ENCODE peak calls at places on chromosomes 12 and 14, in seven cellular contexts. N is IMR-90, Y is H9, U is mesenchymal stem cell, P is neuronal stem cell, H is H1, E is trophoblast cell. L is an unnamed sample. For H3K4me1, the result is how much of the 10 kb centered on the place peaks cover.

GRCh38 chr14:55451398-55451797 is 11.0 kb upstream of the TBPL2 start:
- DNase-seq in N (peak), Y (no peak), U (no peak), P (no peak), H (peak), E (no peak), L (no peak)

GRCh38 chr14:31884776-31885379 is 192.2 kb upstream of the ARHGAP5 start:
- DNase-seq in N (peak), Y (no peak), U (no peak), P (no peak), H (no peak), E (no peak), L (peak)

GRCh38 chr14:105582639-105583038 is 56.3 kb downstream of the TMEM121 start:
- DNase-seq in N (peak), Y (peak), U (no peak), P (no peak), H (no peak), E (no peak), L (peak)

GRCh38 chr12:753401-754237 is 1.2 kb downstream of the WNK1 start:
- DNase-seq in N (no peak), Y (peak), U (peak), P (no peak), H (peak), E (no peak), L (peak)

GRCh38 chr14:36661506-36662257 is at the start of gene PAX9:
- DNase-seq in N (peak), Y (peak), U (peak), P (peak), H (peak), E (peak), L (peak)

GRCh38 chr12:40031965-40032364 is 73.9 kb downstream of the SLC2A13 start:
- DNase-seq in N (no peak), Y (no peak), U (no peak), P (no peak), H (no peak), E (peak), L (no peak)

GRCh38 chr14:39342768-39343167 is 89.5 kb downstream of the FBXO33 start:
- DNase-seq in N (no peak), Y (no peak), U (no peak), P (no peak), H (no peak), E (no peak), L (no peak)

GRCh38 chr14:22871200-22871961 is at the start of gene LRP10:
- DNase-seq in N (peak), Y (peak), U (peak), P (peak), H (peak), E (peak), L (peak)

GRCh38 chr14:84527706-84528105 is 1002.2 kb upstream of the FLRT2 start:
- DNase-seq in N (no peak), Y (no peak), U (no peak), P (no peak), H (no peak), E (no peak), L (no peak)

GRCh38 chr12:62761658-62762057 is 173.3 kb downstream of the PPM1H start:
- DNase-seq in N (no peak), Y (no peak), U (peak), P (no peak), H (no peak), E (no peak), L (no peak)

GRCh38 chr12:113119980-113120669 is 15.4 kb downstream of the RASAL1 start:
- DNase-seq in N (no peak), Y (no peak), U (no peak), P (no peak), H (no peak), E (no peak), L (peak)

GRCh38 chr14:24633353-24633752 is 637 bp downstream of the GZMB start:
- DNase-seq in N (no peak), Y (no peak), U (no peak), P (no peak), H (no peak), E (no peak), L (no peak)

GRCh38 chr12:132955094-132955932 is 793 bp downstream of the ZNF605 start:
- DNase-seq in N (peak), Y (peak), U (peak), P (peak), H (peak), E (peak), L (peak)

GRCh38 chr14:65103150-65103760 is 938 bp upstream of the MAX start:
- DNase-seq in N (peak), Y (no peak), U (peak), P (no peak), H (no peak), E (no peak), L (peak)

GRCh38 chr12:499837-500458 is 40.2 kb downstream of the B4GALNT3 start:
- DNase-seq in N (no peak), Y (peak), U (no peak), P (no peak), H (no peak), E (no peak), L (no peak)

GRCh38 chr12:81998761-81999378 is 239.7 kb upstream of the PPFIA2 start:
- DNase-seq in N (no peak), Y (no peak), U (no peak), P (no peak), H (no peak), E (no peak), L (no peak)

GRCh38 chr14:72744416-72745120 is 149.3 kb downstream of the DPF3 start:
- DNase-seq in N (no peak), Y (no peak), U (no peak), P (no peak), H (peak), E (no peak), L (no peak)

GRCh38 chr14:63164108-63164683 is 40.0 kb upstream of the RHOJ start:
- DNase-seq in N (no peak), Y (no peak), U (no peak), P (no peak), H (no peak), E (no peak), L (no peak)

GRCh38 chr14:25400607-25401206 is 350.8 kb upstream of the STXBP6 start:
- DNase-seq in N (peak), Y (peak), U (peak), P (peak), H (peak), E (no peak), L (peak)

GRCh38 chr14:85333313-85333712 is 196.6 kb upstream of the FLRT2 start:
- DNase-seq in N (peak), Y (no peak), U (peak), P (no peak), H (no peak), E (no peak), L (peak)

GRCh38 chr14:22472935-22473854 is 115.8 kb downstream of the DAD1 start:
- DNase-seq in N (peak), Y (peak), U (peak), P (peak), H (peak), E (peak), L (peak)

GRCh38 chr12:123940627-123940966 is 32.0 kb downstream of the CCDC92 start:
- DNase-seq in N (no peak), Y (no peak), U (no peak), P (no peak), H (no peak), E (no peak), L (no peak)

GRCh38 chr14:39492267-39492666 is 60.0 kb upstream of the FBXO33 start:
- DNase-seq in N (peak), Y (no peak), U (peak), P (no peak), H (no peak), E (no peak), L (peak)

GRCh38 chr12:52139579-52140062 is 52.2 kb downstream of the KRT80 start:
- DNase-seq in N (peak), Y (peak), U (no peak), P (no peak), H (peak), E (peak), L (peak)

GRCh38 chr14:105902131-105902898 is 375.9 kb downstream of the TMEM121 start:
- DNase-seq in N (no peak), Y (no peak), U (no peak), P (no peak), H (no peak), E (no peak), L (no peak)

GRCh38 chr12:56271031-56271430 is 4.3 kb downstream of the COQ10A start:
- DNase-seq in N (peak), Y (no peak), U (peak), P (no peak), H (no peak), E (no peak), L (peak)

GRCh38 chr12:20028033-20028432 is 340.3 kb upstream of the PDE3A start:
- DNase-seq in N (no peak), Y (no peak), U (no peak), P (no peak), H (no peak), E (no peak), L (no peak)

GRCh38 chr12:47808574-47809380 is 10.9 kb downstream of the HDAC7 start:
- DNase-seq in N (peak), Y (no peak), U (peak), P (no peak), H (no peak), E (no peak), L (peak)

GRCh38 chr14:59454131-59454530 is 11.0 kb downstream of the GPR135 start:
- DNase-seq in N (peak), Y (no peak), U (peak), P (no peak), H (no peak), E (no peak), L (no peak)

GRCh38 chr14:39232554-39233415 is 930 bp upstream of the MIA2 start:
- DNase-seq in N (peak), Y (no peak), U (peak), P (no peak), H (no peak), E (no peak), L (no peak)

GRCh38 chr12:117155278-117156060 is 34.8 kb downstream of the FBXO21 start:
- DNase-seq in N (peak), Y (peak), U (peak), P (peak), H (peak), E (peak), L (peak)

GRCh38 chr14:74650927-74651686 is 39.1 kb upstream of the LTBP2 start:
- DNase-seq in N (no peak), Y (no peak), U (no peak), P (no peak), H (no peak), E (no peak), L (no peak)

GRCh38 chr14:82387699-82388098 is 854.0 kb upstream of the SEL1L start:
- DNase-seq in N (no peak), Y (no peak), U (no peak), P (no peak), H (no peak), E (no peak), L (no peak)

GRCh38 chr14:31025335-31026075 is at the start of gene AP4S1:
- DNase-seq in N (no peak), Y (peak), U (peak), P (peak), H (peak), E (no peak), L (peak)

GRCh38 chr12:65840793-65841670 is 16.7 kb downstream of the HMGA2 start:
- DNase-seq in N (no peak), Y (peak), U (no peak), P (no peak), H (no peak), E (no peak), L (peak)

GRCh38 chr14:26199599-26200370 is 398.0 kb downstream of the NOVA1 start:
- DNase-seq in N (no peak), Y (no peak), U (peak), P (peak), H (no peak), E (no peak), L (peak)

GRCh38 chr12:95549392-95550084 is 1.7 kb downstream of the USP44 start:
- DNase-seq in N (no peak), Y (peak), U (no peak), P (no peak), H (no peak), E (no peak), L (peak)

GRCh38 chr14:22664261-22664660 is 20.1 kb upstream of the OR6J1 start:
- DNase-seq in N (no peak), Y (no peak), U (peak), P (no peak), H (no peak), E (no peak), L (peak)

GRCh38 chr12:5123921-5124320 is 80.2 kb downstream of the KCNA5 start:
- DNase-seq in N (peak), Y (no peak), U (no peak), P (no peak), H (no peak), E (peak), L (no peak)

DNA sequence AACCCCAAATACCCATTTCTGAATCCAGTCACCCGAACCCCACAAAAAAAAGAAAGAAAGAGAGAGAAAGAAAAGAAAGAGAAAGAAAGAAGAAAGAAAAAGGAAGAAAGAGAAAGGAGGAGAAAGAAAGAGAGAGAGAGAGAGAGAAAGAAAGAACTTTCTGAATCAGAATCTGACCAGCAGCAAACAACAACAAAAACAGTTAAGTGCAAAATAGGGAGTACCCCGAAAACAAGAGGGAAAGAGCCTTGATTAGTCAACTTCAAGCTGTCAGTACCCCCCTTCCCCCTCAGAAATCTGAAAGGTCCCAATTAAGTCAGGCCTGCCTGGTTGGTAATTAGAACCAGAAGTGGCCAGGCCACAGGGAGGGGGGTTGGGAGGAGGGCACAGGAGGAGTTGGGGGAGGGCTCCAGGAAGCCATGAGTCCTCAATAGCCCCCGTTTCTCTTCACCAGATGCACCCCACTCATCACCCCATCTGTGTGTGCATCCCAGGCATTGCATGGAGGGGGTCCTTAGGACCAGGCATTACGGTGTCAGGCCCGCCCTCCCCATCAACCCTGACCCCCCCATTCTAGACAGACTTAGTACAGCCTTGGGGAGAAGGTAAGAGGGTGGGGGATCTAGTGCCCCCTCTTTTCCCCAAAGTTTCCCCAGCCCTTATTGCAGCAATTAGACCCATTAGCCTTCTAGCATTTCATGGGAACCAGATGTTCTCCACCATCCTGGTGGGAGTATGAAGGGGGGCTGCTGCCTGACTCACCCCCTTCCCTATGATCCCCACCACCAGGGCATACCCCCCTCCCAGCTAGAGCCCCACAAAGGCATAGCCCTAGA is 9.6 kb downstream of the RARG start:
- DNase-seq in N (no peak), Y (no peak), U (no peak), P (no peak), H (no peak), E (no peak), L (no peak)
- H3K4me1 ChIP-seq in N (under half), Y (under half), U (under half), P (half or more), H (half or more), E (under half), L (under half)

GRCh38 chr12:7403466-7403865 is 40.5 kb downstream of the CD163L1 start:
- DNase-seq in N (peak), Y (no peak), U (no peak), P (no peak), H (no peak), E (no peak), L (no peak)
- H2AK5ac ChIP-seq in N (no peak), Y (no peak), U (no peak), P (no peak), H (no peak), E (no peak), L (no peak)

DNA sequence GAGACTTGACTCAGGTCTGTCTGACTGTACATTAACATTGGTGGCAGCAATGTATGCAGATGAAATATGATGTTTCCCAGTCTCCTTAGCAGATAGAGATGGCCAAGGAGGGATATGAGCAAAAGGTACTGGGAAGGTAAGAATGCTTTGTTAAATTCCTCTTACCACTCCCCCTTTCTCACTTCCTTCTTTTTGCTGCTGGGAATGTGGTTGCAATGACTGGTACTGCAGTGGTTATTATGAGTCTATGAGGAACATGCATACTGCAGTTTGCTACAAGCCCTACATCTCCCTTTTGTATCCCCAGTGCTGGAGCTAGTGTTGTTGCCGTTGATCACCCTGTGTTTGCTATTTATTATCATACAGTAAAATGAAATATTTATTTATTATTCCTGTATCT is 35.9 kb downstream of the ALDH1L2 start:
- DNase-seq in N (no peak), Y (no peak), U (no peak), P (no peak), H (no peak), E (no peak), L (no peak)
- H3K4me1 ChIP-seq in N (under half), Y (under half), U (under half), P (under half), H (under half), E (under half), L (under half)

GRCh38 chr12:22310276-22310675 is 24.2 kb downstream of the ST8SIA1 start:
- DNase-seq in N (no peak), Y (no peak), U (no peak), P (no peak), H (no peak), E (no peak), L (no peak)

GRCh38 chr12:22307811-22308210 is 26.7 kb downstream of the ST8SIA1 start:
- DNase-seq in N (no peak), Y (no peak), U (no peak), P (no peak), H (no peak), E (no peak), L (no peak)

GRCh38 chr12:22313276-22313995 is 21.1 kb downstream of the ST8SIA1 start:
- DNase-seq in N (no peak), Y (no peak), U (no peak), P (no peak), H (no peak), E (peak), L (no peak)

GRCh38 chr12:22312336-22312735 is 22.2 kb downstream of the ST8SIA1 start:
- DNase-seq in N (peak), Y (no peak), U (no peak), P (no peak), H (no peak), E (no peak), L (no peak)

DNA sequence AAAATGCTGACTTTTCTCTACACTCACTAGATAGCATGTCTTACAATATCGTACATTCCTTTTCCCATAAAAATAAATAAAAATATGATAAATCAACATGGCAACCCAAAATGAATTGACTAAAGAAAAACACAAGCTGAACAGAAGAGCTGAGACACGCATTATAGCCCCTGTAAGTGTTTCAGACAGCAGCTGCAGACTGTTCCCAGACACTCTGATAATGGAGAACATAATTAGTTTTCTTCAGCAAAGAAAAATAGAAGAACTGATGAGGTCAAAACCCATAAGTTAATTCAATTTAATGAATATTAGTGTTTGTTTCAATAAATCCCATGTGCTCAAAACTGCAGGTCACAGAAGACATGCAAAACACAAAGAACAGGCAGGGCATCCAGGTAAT is 23.8 kb downstream of the ST8SIA1 start:
- DNase-seq in N (no peak), Y (no peak), U (no peak), P (no peak), H (no peak), E (no peak), L (no peak)
- H2AK5ac ChIP-seq in N (no peak), Y (no peak), U (no peak), P (no peak), H (no peak), E (no peak), L (no peak)

GRCh38 chr14:68551045-68551683 is 241.7 kb downstream of the ZFP36L1 start:
- DNase-seq in N (no peak), Y (no peak), U (peak), P (no peak), H (peak), E (no peak), L (no peak)

GRCh38 chr14:68552597-68552996 is 240.3 kb downstream of the ZFP36L1 start:
- DNase-seq in N (peak), Y (no peak), U (peak), P (no peak), H (no peak), E (no peak), L (no peak)

GRCh38 chr14:68553326-68553725 is 239.5 kb downstream of the ZFP36L1 start:
- DNase-seq in N (no peak), Y (peak), U (no peak), P (no peak), H (peak), E (no peak), L (no peak)

GRCh38 chr14:68549966-68550705 is 242.7 kb downstream of the ZFP36L1 start:
- DNase-seq in N (no peak), Y (no peak), U (peak), P (no peak), H (peak), E (no peak), L (no peak)

DNA sequence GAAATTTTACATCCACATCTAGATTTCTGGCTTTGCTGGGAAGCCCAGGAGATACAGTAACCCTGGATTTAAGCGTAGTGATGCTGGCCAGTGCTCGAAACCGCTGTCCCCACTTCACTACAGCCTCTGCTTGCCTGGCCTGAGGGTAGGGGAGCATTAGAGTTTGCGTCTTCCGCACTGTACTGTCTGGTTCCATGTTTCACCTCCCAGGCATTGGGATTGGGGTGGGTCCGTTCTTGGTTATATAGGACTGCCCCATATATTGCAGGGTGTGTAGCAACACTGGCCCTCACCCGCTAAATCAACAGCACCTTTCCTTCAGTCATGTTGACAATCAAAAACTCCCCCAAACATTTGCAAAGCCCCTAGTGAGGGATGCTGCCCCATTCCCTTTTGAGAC is 240.8 kb downstream of the ZFP36L1 start:
- DNase-seq in N (no peak), Y (no peak), U (no peak), P (no peak), H (peak), E (no peak), L (no peak)
- H3K4me1 ChIP-seq in N (under half), Y (under half), U (under half), P (under half), H (under half), E (under half), L (under half)

DNA sequence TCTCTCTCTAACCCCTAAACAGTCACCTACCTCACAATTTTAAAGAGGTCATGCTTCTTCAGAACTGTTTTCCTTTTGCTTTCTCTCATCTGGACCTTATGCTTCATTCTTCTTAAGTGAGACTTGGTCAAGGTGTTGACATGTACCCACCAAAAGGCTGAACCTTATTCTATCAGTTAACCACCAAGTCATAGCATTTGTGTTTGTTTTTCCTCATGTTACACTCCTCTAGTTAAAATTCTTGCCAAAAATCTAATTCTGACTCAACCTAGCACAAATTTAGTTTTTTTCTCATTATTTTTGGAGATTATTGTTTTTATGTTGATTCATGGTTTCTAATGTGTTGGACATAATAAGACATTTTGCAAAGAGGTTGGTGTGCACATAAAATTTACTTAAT is 578.6 kb downstream of the SLC16A7 start:
- DNase-seq in N (peak), Y (no peak), U (no peak), P (no peak), H (no peak), E (no peak), L (no peak)
- H2AK5ac ChIP-seq in N (no peak), Y (no peak), U (no peak), P (no peak), H (no peak), E (no peak), L (no peak)